ENCODE peak calls at places on chromosomes 1 and 21, in eight cellular contexts. L, X, F, A, P, N, R and E are unnamed samples.

GRCh38 chr1:11138952-11139351 is 39.3 kb upstream of the EXOSC10 start:
- DNase-seq in L (peak), X (no peak), F (no peak), A (no peak), P (no peak), N (no peak), R (no peak), E (peak)

GRCh38 chr1:170415734-170416372 is 116.1 kb upstream of the GORAB start:
- DNase-seq in L (peak), X (no peak), F (no peak), A (no peak), P (no peak), N (no peak), R (no peak), E (peak)

GRCh38 chr1:58813361-58813760 is 29.5 kb upstream of the JUN start:
- DNase-seq in L (peak), X (no peak), F (no peak), A (no peak), P (no peak), N (no peak), R (no peak), E (no peak)

GRCh38 chr1:229643996-229644748 is 18.1 kb downstream of the URB2 start:
- DNase-seq in L (no peak), X (no peak), F (no peak), A (no peak), P (no peak), N (no peak), R (no peak), E (no peak)

GRCh38 chr1:201925961-201926585 is 20.3 kb downstream of the LMOD1 start:
- DNase-seq in L (no peak), X (no peak), F (no peak), A (no peak), P (no peak), N (no peak), R (no peak), E (no peak)

GRCh38 chr1:236507022-236507700 is 16.6 kb upstream of the LGALS8 start:
- DNase-seq in L (peak), X (no peak), F (peak), A (no peak), P (no peak), N (no peak), R (peak), E (peak)

GRCh38 chr1:246065592-246065991 is 441.5 kb downstream of the SMYD3 start:
- DNase-seq in L (no peak), X (no peak), F (no peak), A (no peak), P (no peak), N (no peak), R (no peak), E (no peak)

GRCh38 chr1:175162955-175163354 is 29.6 kb downstream of the KIAA0040 start:
- DNase-seq in L (no peak), X (no peak), F (no peak), A (no peak), P (peak), N (no peak), R (no peak), E (peak)

GRCh38 chr1:46643368-46643775 is 24.8 kb downstream of the ATPAF1 start:
- DNase-seq in L (peak), X (no peak), F (no peak), A (peak), P (no peak), N (no peak), R (no peak), E (peak)

GRCh38 chr1:34831721-34832246 is 27.8 kb downstream of the SMIM12 start:
- DNase-seq in L (no peak), X (no peak), F (no peak), A (no peak), P (no peak), N (no peak), R (no peak), E (no peak)

GRCh38 chr1:222105393-222105737 is 363.5 kb upstream of the DUSP10 start:
- DNase-seq in L (no peak), X (peak), F (no peak), A (peak), P (no peak), N (no peak), R (no peak), E (no peak)

GRCh38 chr1:55062801-55063561 is 23.6 kb downstream of the PCSK9 start:
- DNase-seq in L (no peak), X (no peak), F (no peak), A (no peak), P (no peak), N (no peak), R (no peak), E (no peak)

GRCh38 chr1:51336711-51337110 is 6.3 kb upstream of the TTC39A start:
- DNase-seq in L (no peak), X (no peak), F (no peak), A (no peak), P (no peak), N (no peak), R (no peak), E (no peak)

GRCh38 chr1:29354511-29355098 is 118.3 kb downstream of the PTPRU start:
- DNase-seq in L (no peak), X (no peak), F (no peak), A (no peak), P (no peak), N (no peak), R (no peak), E (no peak)

GRCh38 chr1:6603424-6603850 is 768 bp upstream of the KLHL21 start:
- DNase-seq in L (peak), X (peak), F (peak), A (peak), P (no peak), N (peak), R (peak), E (peak)

GRCh38 chr1:30522031-30523004 is 201.1 kb downstream of the MATN1 start:
- DNase-seq in L (peak), X (peak), F (peak), A (no peak), P (no peak), N (no peak), R (peak), E (peak)

GRCh38 chr1:117928881-117929339 is 511 bp downstream of the GDAP2 start:
- DNase-seq in L (peak), X (peak), F (peak), A (peak), P (peak), N (peak), R (peak), E (peak)

GRCh38 chr1:65497276-65497830 is 76.9 kb downstream of the LEPR start:
- DNase-seq in L (no peak), X (no peak), F (no peak), A (no peak), P (no peak), N (no peak), R (no peak), E (no peak)

GRCh38 chr1:52127181-52128175 is 14.4 kb upstream of the ZFYVE9 start:
- DNase-seq in L (peak), X (no peak), F (peak), A (peak), P (peak), N (peak), R (peak), E (peak)

GRCh38 chr1:214553142-214553710 is 1.8 kb upstream of the PTPN14 start:
- DNase-seq in L (no peak), X (no peak), F (no peak), A (no peak), P (no peak), N (no peak), R (no peak), E (no peak)

GRCh38 chr1:56145524-56145923 is 433.8 kb downstream of the PLPP3 start:
- DNase-seq in L (no peak), X (no peak), F (no peak), A (no peak), P (no peak), N (no peak), R (no peak), E (no peak)

GRCh38 chr1:145960468-145961108 is 2.8 kb upstream of the LIX1L start:
- DNase-seq in L (peak), X (peak), F (peak), A (peak), P (peak), N (peak), R (peak), E (peak)

GRCh38 chr1:28755701-28756100 is 19.0 kb downstream of the YTHDF2 start:
- DNase-seq in L (peak), X (no peak), F (no peak), A (no peak), P (no peak), N (no peak), R (no peak), E (peak)

GRCh38 chr1:107477233-107477632 is 336.4 kb downstream of the NTNG1 start:
- DNase-seq in L (no peak), X (no peak), F (no peak), A (no peak), P (peak), N (no peak), R (no peak), E (no peak)

GRCh38 chr21:45454924-45455315 is 50.0 kb downstream of the COL18A1 start:
- DNase-seq in L (peak), X (peak), F (no peak), A (no peak), P (no peak), N (no peak), R (no peak), E (peak)

GRCh38 chr1:30856260-30856790 is 52.2 kb downstream of the SDC3 start:
- DNase-seq in L (peak), X (no peak), F (no peak), A (no peak), P (peak), N (no peak), R (no peak), E (peak)

GRCh38 chr1:7590426-7590790 is 180.7 kb upstream of the VAMP3 start:
- DNase-seq in L (no peak), X (no peak), F (no peak), A (no peak), P (no peak), N (no peak), R (no peak), E (no peak)

GRCh38 chr1:172790245-172790644 is 131.3 kb downstream of the FASLG start:
- DNase-seq in L (peak), X (no peak), F (no peak), A (no peak), P (no peak), N (no peak), R (no peak), E (no peak)

GRCh38 chr1:24752305-24752704 is 7.1 kb downstream of the CLIC4 start:
- DNase-seq in L (no peak), X (no peak), F (no peak), A (no peak), P (no peak), N (no peak), R (no peak), E (no peak)

GRCh38 chr1:10292188-10292587 is 81.8 kb downstream of the KIF1B start:
- DNase-seq in L (no peak), X (no peak), F (no peak), A (no peak), P (no peak), N (no peak), R (no peak), E (no peak)

GRCh38 chr21:33308586-33309490 is 15.9 kb upstream of the IFNAR1 start:
- DNase-seq in L (peak), X (no peak), F (no peak), A (peak), P (no peak), N (no peak), R (no peak), E (no peak)

GRCh38 chr1:230282157-230282556 is 144.0 kb downstream of the PGBD5 start:
- DNase-seq in L (no peak), X (peak), F (no peak), A (peak), P (no peak), N (no peak), R (no peak), E (no peak)

GRCh38 chr1:198086051-198086745 is 70.6 kb upstream of the NEK7 start:
- DNase-seq in L (no peak), X (no peak), F (no peak), A (no peak), P (peak), N (no peak), R (no peak), E (no peak)

GRCh38 chr1:77762072-77762476 is 2.4 kb upstream of the USP33 start:
- DNase-seq in L (peak), X (no peak), F (no peak), A (no peak), P (no peak), N (no peak), R (no peak), E (peak)

GRCh38 chr1:30659702-30660101 is 63.7 kb downstream of the MATN1 start:
- DNase-seq in L (no peak), X (no peak), F (no peak), A (no peak), P (no peak), N (no peak), R (no peak), E (no peak)

GRCh38 chr1:184019066-184019465 is 18.5 kb downstream of the COLGALT2 start:
- DNase-seq in L (no peak), X (no peak), F (no peak), A (no peak), P (no peak), N (no peak), R (no peak), E (no peak)

GRCh38 chr21:43782741-43783700 is 6.4 kb upstream of the RRP1 start:
- DNase-seq in L (no peak), X (peak), F (no peak), A (no peak), P (no peak), N (no peak), R (no peak), E (no peak)

GRCh38 chr1:221865808-221866207 is 123.9 kb upstream of the DUSP10 start:
- DNase-seq in L (peak), X (no peak), F (peak), A (no peak), P (no peak), N (no peak), R (no peak), E (no peak)

GRCh38 chr1:15103211-15103610 is 50.3 kb upstream of the TMEM51 start:
- DNase-seq in L (no peak), X (no peak), F (no peak), A (no peak), P (no peak), N (no peak), R (no peak), E (no peak)

DNA sequence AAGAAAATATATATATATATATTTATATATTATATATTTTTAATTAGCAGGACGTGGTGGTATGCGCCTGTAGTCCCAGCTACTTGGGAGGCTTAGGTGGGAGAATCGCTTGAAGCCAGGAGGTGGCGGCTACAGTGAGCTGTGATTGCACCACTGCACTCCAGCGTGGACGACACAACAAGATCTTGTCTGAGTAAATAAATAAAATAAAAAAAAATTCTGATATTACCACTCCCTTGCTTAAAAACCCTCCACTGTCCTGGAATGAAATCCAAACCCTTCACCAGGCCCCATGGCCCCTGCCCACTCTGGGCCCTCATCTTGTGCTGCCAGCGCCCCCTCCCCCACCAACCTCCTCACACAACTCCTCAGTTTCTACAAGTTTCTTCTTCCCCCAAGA is 1.7 kb upstream of the ECE1 start:
- DNase-seq in L (no peak), X (no peak), F (no peak), A (no peak), P (no peak), N (no peak), R (no peak), E (no peak)
- H3K4me3 ChIP-seq in L (no peak), X (no peak), F (no peak), A (no peak), P (no peak), N (peak), R (no peak), E (no peak)

GRCh38 chr1:12204140-12204539 is 25.7 kb upstream of the VPS13D start:
- DNase-seq in L (no peak), X (no peak), F (no peak), A (no peak), P (no peak), N (peak), R (no peak), E (no peak)
- H3K4me3 ChIP-seq in L (no peak), X (no peak), F (no peak), A (no peak), P (no peak), N (peak), R (no peak), E (no peak)

DNA sequence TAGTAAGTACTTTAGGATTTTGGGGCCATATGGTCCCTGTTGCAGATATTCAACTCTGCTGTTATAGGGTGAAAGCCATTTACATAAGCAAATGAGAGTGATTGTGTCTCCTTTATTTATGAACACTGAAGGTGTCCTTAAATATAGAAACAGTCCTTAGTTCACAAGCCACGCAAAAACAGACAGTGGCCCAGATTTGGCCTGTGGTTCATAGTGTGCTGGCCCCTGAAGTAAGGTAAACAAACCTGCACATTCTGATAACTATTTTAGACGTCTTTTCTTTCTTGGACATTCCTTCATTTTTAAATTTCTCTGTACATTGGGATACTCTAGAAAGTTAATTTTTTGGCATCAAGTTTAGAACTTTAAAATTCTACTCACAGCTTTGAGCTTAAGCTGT is 23.5 kb downstream of the RAP1A start:
- DNase-seq in L (no peak), X (no peak), F (no peak), A (no peak), P (no peak), N (no peak), R (no peak), E (no peak)
- H3K4me3 ChIP-seq in L (no peak), X (no peak), F (no peak), A (no peak), P (no peak), N (no peak), R (no peak), E (no peak)

DNA sequence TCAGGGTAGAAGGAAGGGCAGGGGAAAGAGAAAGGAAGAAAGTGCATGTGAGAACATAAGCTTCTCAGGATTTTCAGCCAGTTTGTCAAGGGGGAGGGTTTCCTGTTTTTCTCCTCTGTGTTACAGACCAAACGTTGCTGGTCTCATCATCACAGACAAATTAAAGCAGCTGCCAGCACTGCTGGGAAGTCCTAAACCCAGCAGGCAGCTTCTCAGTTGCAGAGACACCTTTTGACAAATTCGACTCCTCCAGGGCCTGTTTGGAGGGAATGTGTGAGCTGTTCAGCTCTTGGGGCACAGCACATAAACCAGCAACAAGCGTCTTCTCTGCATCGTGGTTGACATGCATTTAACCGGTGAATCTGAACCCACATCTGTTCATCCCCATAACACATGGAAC is 454.5 kb upstream of the RUNX1 start:
- DNase-seq in L (peak), X (no peak), F (peak), A (no peak), P (no peak), N (peak), R (peak), E (peak)
- H3K4me3 ChIP-seq in L (no peak), X (no peak), F (no peak), A (no peak), P (no peak), N (no peak), R (no peak), E (no peak)